ENCODE peak calls at places on chromosomes 5 and 9, in six cellular contexts. S is AG10803, B is GM10248, G is fibroblast of pulmonary artery, A is IMR-90, E is RWPE2. Y is an unnamed sample.
A peak's percentile ranks its signal among the peaks of the same experiment; 100 is the strongest.

GRCh38 chr5:452856-453710 is 10.1 kb downstream of the EXOC3 start:
- DNase-seq in S (no peak), B (no peak), G (no peak), A (no peak), E (peak; percentile 52), Y (no peak)

GRCh38 chr5:65142511-65143011 is 339.2 kb downstream of the ADAMTS6 start:
- DNase-seq in S (peak; percentile 86), B (no peak), G (peak; percentile 55), A (peak; percentile 74), E (no peak), Y (no peak)

GRCh38 chr5:162068412-162068811 is 839 bp downstream of the GABRG2 start:
- DNase-seq in S (no peak), B (peak; percentile 10), G (peak; percentile 7), A (no peak), E (no peak), Y (peak; percentile 90)

GRCh38 chr9:27801511-27801910 is 228.2 kb upstream of the C9orf72 start:
- DNase-seq in S (no peak), B (no peak), G (no peak), A (no peak), E (no peak), Y (no peak)

GRCh38 chr9:35229779-35230143 is 68.0 kb downstream of the UNC13B start:
- DNase-seq in S (no peak), B (no peak), G (no peak), A (no peak), E (no peak), Y (no peak)

GRCh38 chr5:67028371-67028770 is 168.2 kb downstream of the CD180 start:
- DNase-seq in S (peak; percentile 30), B (no peak), G (peak; percentile 61), A (no peak), E (no peak), Y (no peak)

GRCh38 chr9:130390371-130390770 is 54.4 kb upstream of the ASS1 start:
- DNase-seq in S (no peak), B (no peak), G (no peak), A (no peak), E (no peak), Y (no peak)

GRCh38 chr5:159341914-159342313 is 11.6 kb upstream of the IL12B start:
- DNase-seq in S (peak; percentile 80), B (no peak), G (peak; percentile 65), A (peak; percentile 71), E (peak; percentile 81), Y (peak; percentile 99)

GRCh38 chr5:67248703-67249589 is 52.3 kb upstream of the CD180 start:
- DNase-seq in S (peak; percentile 23), B (no peak), G (peak; percentile 31), A (no peak), E (peak; percentile 99), Y (peak; percentile 99)

GRCh38 chr9:101527066-101527465 is 6.6 kb upstream of the RNF20 start:
- DNase-seq in S (no peak), B (no peak), G (no peak), A (peak; percentile 54), E (no peak), Y (peak; percentile 38)

GRCh38 chr5:200985-201384 is 9.7 kb downstream of the LRRC14B start:
- DNase-seq in S (no peak), B (no peak), G (no peak), A (no peak), E (no peak), Y (no peak)

GRCh38 chr5:167587768-167588167 is 703.7 kb upstream of the WWC1 start:
- DNase-seq in S (peak; percentile 38), B (no peak), G (peak; percentile 48), A (peak; percentile 22), E (no peak), Y (peak; percentile 78)

GRCh38 chr5:115489725-115490124 is 54.9 kb downstream of the FEM1C start:
- DNase-seq in S (no peak), B (no peak), G (no peak), A (no peak), E (no peak), Y (no peak)

GRCh38 chr5:103207653-103208052 is 50.9 kb upstream of the MACIR start:
- DNase-seq in S (peak; percentile 5), B (no peak), G (peak; percentile 75), A (peak; percentile 10), E (no peak), Y (no peak)

GRCh38 chr9:131421691-131422090 is 27.8 kb downstream of the PRRC2B start:
- DNase-seq in S (no peak), B (no peak), G (no peak), A (no peak), E (no peak), Y (no peak)

GRCh38 chr5:163614787-163615186 is 109.4 kb downstream of the MAT2B start:
- DNase-seq in S (peak; percentile 8), B (no peak), G (no peak), A (peak; percentile 58), E (no peak), Y (no peak)

GRCh38 chr5:119382167-119382566 is 26.3 kb downstream of the TNFAIP8 start:
- DNase-seq in S (no peak), B (no peak), G (no peak), A (peak; percentile 94), E (no peak), Y (peak; percentile 58)

GRCh38 chr5:109857405-109858031 is 167.8 kb downstream of the MAN2A1 start:
- DNase-seq in S (no peak), B (no peak), G (no peak), A (no peak), E (no peak), Y (no peak)

GRCh38 chr9:75001719-75002421 is 26.2 kb downstream of the CARNMT1 start:
- DNase-seq in S (peak; percentile 87), B (peak; percentile 35), G (peak; percentile 95), A (peak; percentile 91), E (no peak), Y (peak; percentile 82)

GRCh38 chr9:34125681-34126206 is 754 bp downstream of the DCAF12 start:
- DNase-seq in S (peak; percentile 11), B (no peak), G (peak; percentile 8), A (peak; percentile 41), E (no peak), Y (peak; percentile 27)

GRCh38 chr5:1873242-1873959 is 9.3 kb downstream of the IRX4 start:
- DNase-seq in S (no peak), B (no peak), G (no peak), A (no peak), E (no peak), Y (no peak)

DNA sequence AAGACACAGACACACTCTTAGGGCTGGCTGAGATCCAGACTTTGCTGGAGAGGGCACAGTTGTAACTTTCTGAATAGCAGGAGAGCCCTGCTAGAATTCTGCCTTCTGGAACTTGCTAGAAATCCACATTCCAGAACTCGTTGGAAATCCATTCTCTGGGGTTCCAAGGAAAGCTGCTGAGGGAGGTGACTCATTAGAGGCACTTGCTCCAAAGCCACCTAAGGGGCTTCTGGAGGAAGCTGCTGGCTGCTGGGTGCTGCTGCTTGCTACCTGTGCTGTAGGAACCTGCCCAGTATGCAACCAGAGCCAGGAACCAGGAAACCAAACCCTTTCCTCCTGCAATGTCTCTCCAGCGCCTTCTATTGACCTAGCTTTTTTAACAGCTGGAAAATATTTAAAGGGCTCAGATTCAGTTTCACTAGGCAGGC is 4.1 kb upstream of the TLE4 start:
- DNase-seq in S (no peak), B (no peak), G (no peak), A (no peak), E (no peak), Y (peak; percentile 27)
- TF ChIP-seq CTCF in S (no peak), B (no peak), G (no peak), A (no peak), E (no peak), Y (no peak)

GRCh38 chr9:36868591-36869282 is 165.3 kb downstream of the PAX5 start:
- DNase-seq in S (no peak), B (no peak), G (no peak), A (no peak), E (no peak), Y (no peak)

GRCh38 chr9:36867241-36867640 is 166.8 kb downstream of the PAX5 start:
- DNase-seq in S (no peak), B (no peak), G (no peak), A (no peak), E (no peak), Y (no peak)

GRCh38 chr9:36865731-36866635 is 168.1 kb downstream of the PAX5 start:
- DNase-seq in S (no peak), B (no peak), G (no peak), A (no peak), E (no peak), Y (no peak)

GRCh38 chr9:36867672-36868471 is 166.2 kb downstream of the PAX5 start:
- DNase-seq in S (no peak), B (no peak), G (no peak), A (no peak), E (no peak), Y (no peak)

DNA sequence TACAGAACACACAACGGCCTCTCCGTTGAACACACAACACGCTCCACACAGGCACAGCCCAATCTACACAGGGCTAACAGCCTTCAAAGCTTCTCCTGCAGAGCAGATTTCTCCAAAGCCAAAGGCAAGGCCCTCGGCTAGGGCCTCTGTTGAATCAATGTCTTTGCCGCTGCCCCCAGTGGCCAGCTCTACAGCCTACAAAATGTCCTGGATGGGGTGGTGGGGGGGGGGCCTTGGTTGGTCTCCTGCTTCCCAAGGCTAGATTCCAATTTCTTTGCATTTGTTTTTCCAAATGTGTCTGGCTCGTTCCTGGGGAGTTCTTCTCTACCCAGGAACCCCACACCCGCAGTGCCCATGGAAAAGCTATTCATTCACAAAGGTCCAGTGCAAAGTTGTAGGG is 167.2 kb downstream of the PAX5 start:
- DNase-seq in S (no peak), B (no peak), G (no peak), A (no peak), E (no peak), Y (no peak)
- TF ChIP-seq CTCF in S (no peak), B (no peak), G (peak; percentile 6), A (no peak), E (peak; percentile 8), Y (no peak)

GRCh38 chr5:143059355-143059754 is 289.2 kb downstream of the ARHGAP26 start:
- DNase-seq in S (no peak), B (no peak), G (no peak), A (no peak), E (no peak), Y (no peak)
- TF ChIP-seq CTCF in S (no peak), B (no peak), G (no peak), A (no peak), E (no peak), Y (no peak)

DNA sequence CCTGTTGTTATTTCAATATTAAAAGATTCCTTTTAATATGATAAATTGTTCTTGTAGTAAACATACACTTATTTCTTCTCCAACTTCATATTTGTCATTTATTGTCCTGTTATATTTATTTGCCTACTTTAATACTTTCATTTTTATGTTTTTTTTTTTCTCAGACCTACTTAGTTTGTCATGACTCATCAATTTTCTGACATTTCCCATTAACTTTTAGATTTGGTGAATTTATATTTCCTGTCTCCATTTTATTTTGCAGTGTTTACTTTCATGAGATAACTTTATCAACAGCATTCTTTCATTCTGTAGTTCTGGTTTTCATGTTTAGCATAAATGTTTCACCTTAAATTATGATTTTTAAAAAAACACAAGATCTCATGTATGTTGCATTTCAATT is 788.7 kb downstream of the EFNA5 start:
- DNase-seq in S (no peak), B (no peak), G (no peak), A (no peak), E (no peak), Y (no peak)
- TF ChIP-seq CTCF in S (no peak), B (no peak), G (no peak), A (no peak), E (no peak), Y (no peak)

Y was measured in MCF 10A.